ENCODE peak calls at places on chromosomes 13 and 19, in eight cellular contexts. One of them, this sample, is unnamed.

GRCh38 chr13:96809366-96810096 is 184.7 kb downstream of the OXGR1 start:
- DNase-seq in posterior vena cava: no peak
- DNase-seq in NCI-H510A: no peak
- DNase-seq in T-helper 2 cell: no peak
- DNase-seq in T-helper 22 cell: no peak
- DNase-seq in EL: no peak
- DNase-seq in skeletal muscle cell: no peak
- DNase-seq in mucosa of gallbladder: no peak
- DNase-seq in this sample: no peak

GRCh38 chr13:40682449-40683240 is 16.2 kb upstream of the FOXO1 start:
- DNase-seq in skeletal muscle cell: no peak
- DNase-seq in posterior vena cava: no peak
- DNase-seq in T-helper 22 cell: no peak
- DNase-seq in T-helper 2 cell: no peak
- DNase-seq in mucosa of gallbladder: no peak
- DNase-seq in NCI-H510A: no peak
- DNase-seq in EL: peak; percentile 24
- DNase-seq in this sample: no peak

GRCh38 chr19:50695251-50696064 is 24.1 kb downstream of the SHANK1 start:
- DNase-seq in posterior vena cava: no peak
- DNase-seq in NCI-H510A: no peak
- DNase-seq in skeletal muscle cell: no peak
- DNase-seq in EL: no peak
- DNase-seq in T-helper 2 cell: no peak
- DNase-seq in T-helper 22 cell: no peak
- DNase-seq in mucosa of gallbladder: no peak
- DNase-seq in this sample: peak; percentile 64

GRCh38 chr13:47332149-47332548 is 435.3 kb upstream of the HTR2A start:
- DNase-seq in skeletal muscle cell: no peak
- DNase-seq in NCI-H510A: no peak
- DNase-seq in mucosa of gallbladder: no peak
- DNase-seq in posterior vena cava: no peak
- DNase-seq in T-helper 22 cell: no peak
- DNase-seq in EL: peak; percentile 54
- DNase-seq in T-helper 2 cell: no peak
- DNase-seq in this sample: no peak

GRCh38 chr13:92158335-92158734 is 759.9 kb downstream of the GPC5 start:
- DNase-seq in mucosa of gallbladder: no peak
- DNase-seq in EL: no peak
- DNase-seq in NCI-H510A: no peak
- DNase-seq in T-helper 22 cell: no peak
- DNase-seq in skeletal muscle cell: peak; percentile 53
- DNase-seq in T-helper 2 cell: no peak
- DNase-seq in posterior vena cava: no peak
- DNase-seq in this sample: no peak

GRCh38 chr19:48394331-48395169 is 1.1 kb downstream of the GRIN2D start:
- DNase-seq in skeletal muscle cell: no peak
- DNase-seq in NCI-H510A: no peak
- DNase-seq in posterior vena cava: no peak
- DNase-seq in T-helper 22 cell: no peak
- DNase-seq in T-helper 2 cell: no peak
- DNase-seq in EL: no peak
- DNase-seq in mucosa of gallbladder: no peak
- DNase-seq in this sample: no peak

GRCh38 chr13:113275387-113275786 is 21.7 kb upstream of the LAMP1 start:
- DNase-seq in EL: peak; percentile 70
- DNase-seq in posterior vena cava: peak; percentile 84
- DNase-seq in mucosa of gallbladder: peak; percentile 49
- DNase-seq in NCI-H510A: no peak
- DNase-seq in T-helper 2 cell: no peak
- DNase-seq in skeletal muscle cell: no peak
- DNase-seq in T-helper 22 cell: no peak
- DNase-seq in this sample: peak; percentile 51

GRCh38 chr13:31174018-31174417 is 12.3 kb upstream of the HSPH1 start:
- DNase-seq in EL: peak; percentile 8
- DNase-seq in NCI-H510A: no peak
- DNase-seq in mucosa of gallbladder: no peak
- DNase-seq in T-helper 22 cell: no peak
- DNase-seq in posterior vena cava: no peak
- DNase-seq in skeletal muscle cell: no peak
- DNase-seq in T-helper 2 cell: no peak
- DNase-seq in this sample: no peak

GRCh38 chr13:25175026-25175425 is 2.9 kb upstream of the AMER2 start:
- DNase-seq in T-helper 2 cell: no peak
- DNase-seq in skeletal muscle cell: no peak
- DNase-seq in T-helper 22 cell: no peak
- DNase-seq in NCI-H510A: no peak
- DNase-seq in EL: no peak
- DNase-seq in posterior vena cava: no peak
- DNase-seq in mucosa of gallbladder: no peak
- DNase-seq in this sample: no peak

GRCh38 chr19:50817941-50818858 is 5.4 kb downstream of the KLK1 start:
- DNase-seq in NCI-H510A: no peak
- DNase-seq in skeletal muscle cell: no peak
- DNase-seq in posterior vena cava: no peak
- DNase-seq in T-helper 22 cell: peak; percentile 12
- DNase-seq in T-helper 2 cell: peak; percentile 35
- DNase-seq in mucosa of gallbladder: peak; percentile 19
- DNase-seq in EL: peak; percentile 32
- DNase-seq in this sample: peak; percentile 62

GRCh38 chr13:30744056-30744684 is 8.8 kb downstream of the ALOX5AP start:
- DNase-seq in T-helper 22 cell: peak; percentile 89
- DNase-seq in skeletal muscle cell: no peak
- DNase-seq in NCI-H510A: no peak
- DNase-seq in T-helper 2 cell: peak; percentile 30
- DNase-seq in EL: peak; percentile 64
- DNase-seq in posterior vena cava: no peak
- DNase-seq in mucosa of gallbladder: peak; percentile 60
- DNase-seq in this sample: no peak

GRCh38 chr19:41987141-41987860 is 6.7 kb downstream of the ATP1A3 start:
- DNase-seq in T-helper 2 cell: no peak
- DNase-seq in mucosa of gallbladder: no peak
- DNase-seq in skeletal muscle cell: no peak
- DNase-seq in NCI-H510A: no peak
- DNase-seq in T-helper 22 cell: no peak
- DNase-seq in posterior vena cava: no peak
- DNase-seq in EL: no peak
- DNase-seq in this sample: no peak

GRCh38 chr19:4715529-4716221 is 8.0 kb downstream of the DPP9 start:
- DNase-seq in posterior vena cava: no peak
- DNase-seq in mucosa of gallbladder: no peak
- DNase-seq in skeletal muscle cell: no peak
- DNase-seq in EL: no peak
- DNase-seq in NCI-H510A: no peak
- DNase-seq in T-helper 2 cell: no peak
- DNase-seq in T-helper 22 cell: no peak
- DNase-seq in this sample: no peak